ENCODE peak calls at places on chromosomes 1 and 21, in five cellular contexts. One of them, this sample, is unnamed.
A peak's percentile ranks its signal among the peaks of the same experiment; 100 is the strongest.

GRCh38 chr1:89464008-89464407 is 60.6 kb upstream of the LRRC8B start:
- DNase-seq in progenitor cell of endocrine pancreas: no peak
- DNase-seq in fibroblast of lung: no peak
- DNase-seq in cardiac fibroblast: no peak
- DNase-seq in osteocyte: no peak
- DNase-seq in this sample: no peak

GRCh38 chr1:223486366-223486765 is 93.2 kb downstream of the CCDC185 start:
- DNase-seq in cardiac fibroblast: no peak
- DNase-seq in osteocyte: no peak
- DNase-seq in fibroblast of lung: no peak
- DNase-seq in progenitor cell of endocrine pancreas: no peak
- DNase-seq in this sample: no peak

GRCh38 chr1:92797961-92798360 is 13.1 kb upstream of the EVI5 start:
- DNase-seq in osteocyte: no peak
- DNase-seq in fibroblast of lung: no peak
- DNase-seq in progenitor cell of endocrine pancreas: no peak
- DNase-seq in cardiac fibroblast: peak; percentile 39
- DNase-seq in this sample: no peak

GRCh38 chr21:16154961-16155360 is 425.2 kb downstream of the USP25 start:
- DNase-seq in fibroblast of lung: no peak
- DNase-seq in cardiac fibroblast: no peak
- DNase-seq in progenitor cell of endocrine pancreas: no peak
- DNase-seq in osteocyte: no peak
- DNase-seq in this sample: no peak

GRCh38 chr1:156641761-156642264 is at the start of gene BCAN:
- DNase-seq in progenitor cell of endocrine pancreas: peak; percentile 27
- DNase-seq in cardiac fibroblast: no peak
- DNase-seq in fibroblast of lung: peak; percentile 36
- DNase-seq in osteocyte: no peak
- DNase-seq in this sample: no peak

GRCh38 chr1:81179239-81179638 is 621.5 kb upstream of the ADGRL2 start:
- DNase-seq in fibroblast of lung: peak; percentile 98
- DNase-seq in progenitor cell of endocrine pancreas: no peak
- DNase-seq in osteocyte: no peak
- DNase-seq in cardiac fibroblast: peak; percentile 92
- DNase-seq in this sample: no peak

GRCh38 chr1:74266001-74266400 is 30.8 kb downstream of the TNNI3K start:
- DNase-seq in fibroblast of lung: no peak
- DNase-seq in cardiac fibroblast: no peak
- DNase-seq in osteocyte: no peak
- DNase-seq in progenitor cell of endocrine pancreas: no peak
- DNase-seq in this sample: no peak

GRCh38 chr21:41199123-41199522 is 31.2 kb downstream of the BACE2 start:
- DNase-seq in cardiac fibroblast: no peak
- DNase-seq in osteocyte: no peak
- DNase-seq in progenitor cell of endocrine pancreas: no peak
- DNase-seq in fibroblast of lung: no peak
- DNase-seq in this sample: no peak

GRCh38 chr1:94246692-94247145 is 9.3 kb upstream of the ARHGAP29 start:
- DNase-seq in cardiac fibroblast: peak; percentile 61
- DNase-seq in osteocyte: no peak
- DNase-seq in fibroblast of lung: no peak
- DNase-seq in progenitor cell of endocrine pancreas: no peak
- DNase-seq in this sample: no peak

GRCh38 chr1:9590945-9591668 is 2.4 kb downstream of the TMEM201 start:
- DNase-seq in osteocyte: no peak
- DNase-seq in progenitor cell of endocrine pancreas: no peak
- DNase-seq in cardiac fibroblast: no peak
- DNase-seq in fibroblast of lung: no peak
- DNase-seq in this sample: no peak

GRCh38 chr1:178119623-178120022 is 25.7 kb downstream of the RASAL2 start:
- DNase-seq in cardiac fibroblast: no peak
- DNase-seq in progenitor cell of endocrine pancreas: no peak
- DNase-seq in osteocyte: no peak
- DNase-seq in fibroblast of lung: no peak
- DNase-seq in this sample: peak; percentile 60

GRCh38 chr1:156668801-156669637 is 8.2 kb downstream of the NES start:
- DNase-seq in fibroblast of lung: no peak
- DNase-seq in osteocyte: no peak
- DNase-seq in cardiac fibroblast: no peak
- DNase-seq in progenitor cell of endocrine pancreas: no peak
- DNase-seq in this sample: no peak

GRCh38 chr1:205766038-205766437 is 9.2 kb downstream of the RAB29 start:
- DNase-seq in cardiac fibroblast: peak; percentile 46
- DNase-seq in progenitor cell of endocrine pancreas: no peak
- DNase-seq in osteocyte: no peak
- DNase-seq in fibroblast of lung: no peak
- DNase-seq in this sample: no peak

GRCh38 chr1:39892611-39893595 is 8.8 kb downstream of the MYCL start:
- DNase-seq in fibroblast of lung: peak; percentile 40
- DNase-seq in progenitor cell of endocrine pancreas: no peak
- DNase-seq in osteocyte: no peak
- DNase-seq in cardiac fibroblast: peak; percentile 77
- DNase-seq in this sample: no peak

GRCh38 chr1:222171005-222171404 is 376.9 kb downstream of the HHIPL2 start:
- DNase-seq in osteocyte: no peak
- DNase-seq in fibroblast of lung: peak; percentile 78
- DNase-seq in cardiac fibroblast: peak; percentile 72
- DNase-seq in progenitor cell of endocrine pancreas: no peak
- DNase-seq in this sample: no peak
- TF ChIP-seq CTCF in osteocyte: peak; percentile 50
- TF ChIP-seq CTCF in fibroblast of lung: peak; percentile 57
- TF ChIP-seq CTCF in cardiac fibroblast: peak; percentile 77
- TF ChIP-seq CTCF in progenitor cell of endocrine pancreas: peak; percentile 62
- TF ChIP-seq CTCF in this sample: peak; percentile 45

DNA sequence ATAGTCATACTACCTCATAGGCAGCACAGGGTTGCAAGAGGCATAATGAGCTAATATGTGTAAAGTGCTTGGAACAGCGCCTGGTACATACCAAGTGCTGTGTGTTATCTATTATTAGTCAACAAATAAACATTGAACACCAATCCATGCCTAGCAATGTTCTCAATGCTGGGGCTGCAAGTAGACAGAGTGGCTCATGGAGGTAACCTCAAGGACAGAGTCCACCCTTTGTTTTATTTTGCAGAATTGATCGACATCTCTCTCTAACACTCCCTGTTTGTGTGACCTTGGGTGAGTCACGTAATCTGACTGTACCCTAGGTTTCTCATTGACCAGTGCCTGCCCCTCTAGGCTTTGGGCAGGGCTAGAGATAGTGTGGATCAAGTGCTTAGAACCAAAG is 164.0 kb upstream of the KLHDC7A start:
- DNase-seq in progenitor cell of endocrine pancreas: no peak
- DNase-seq in fibroblast of lung: no peak
- DNase-seq in cardiac fibroblast: no peak
- DNase-seq in osteocyte: no peak
- DNase-seq in this sample: no peak
- TF ChIP-seq CTCF in progenitor cell of endocrine pancreas: no peak
- TF ChIP-seq CTCF in fibroblast of lung: no peak
- TF ChIP-seq CTCF in cardiac fibroblast: no peak
- TF ChIP-seq CTCF in osteocyte: no peak
- TF ChIP-seq CTCF in this sample: no peak

GRCh38 chr21:45969921-45970673 is 11.5 kb upstream of the COL6A1 start:
- DNase-seq in cardiac fibroblast: no peak
- DNase-seq in osteocyte: no peak
- DNase-seq in fibroblast of lung: no peak
- DNase-seq in progenitor cell of endocrine pancreas: no peak
- DNase-seq in this sample: peak; percentile 40

GRCh38 chr21:45972716-45973474 is 8.7 kb upstream of the COL6A1 start:
- DNase-seq in fibroblast of lung: peak; percentile 95
- DNase-seq in progenitor cell of endocrine pancreas: no peak
- DNase-seq in cardiac fibroblast: peak; percentile 93
- DNase-seq in osteocyte: no peak
- DNase-seq in this sample: no peak

GRCh38 chr21:45971487-45972352 is 9.8 kb upstream of the COL6A1 start:
- DNase-seq in progenitor cell of endocrine pancreas: no peak
- DNase-seq in osteocyte: no peak
- DNase-seq in cardiac fibroblast: peak; percentile 90
- DNase-seq in fibroblast of lung: peak; percentile 92
- DNase-seq in this sample: no peak

GRCh38 chr21:45972353-45972715 is 9.2 kb upstream of the COL6A1 start:
- DNase-seq in osteocyte: no peak
- DNase-seq in fibroblast of lung: peak; percentile 31
- DNase-seq in progenitor cell of endocrine pancreas: no peak
- DNase-seq in cardiac fibroblast: peak; percentile 41
- DNase-seq in this sample: peak; percentile 44

GRCh38 chr21:45970674-45971486 is 10.7 kb upstream of the COL6A1 start:
- DNase-seq in progenitor cell of endocrine pancreas: peak; percentile 68
- DNase-seq in fibroblast of lung: peak; percentile 58
- DNase-seq in osteocyte: no peak
- DNase-seq in cardiac fibroblast: peak; percentile 53
- DNase-seq in this sample: peak; percentile 41
- TF ChIP-seq CTCF in progenitor cell of endocrine pancreas: peak; percentile 91
- TF ChIP-seq CTCF in fibroblast of lung: peak; percentile 77
- TF ChIP-seq CTCF in osteocyte: peak; percentile 98
- TF ChIP-seq CTCF in cardiac fibroblast: peak; percentile 93
- TF ChIP-seq CTCF in this sample: peak; percentile 78

GRCh38 chr1:155135416-155136197 is at the start of gene SLC50A1:
- DNase-seq in fibroblast of lung: peak; percentile 90
- DNase-seq in progenitor cell of endocrine pancreas: peak; percentile 97
- DNase-seq in cardiac fibroblast: peak; percentile 92
- DNase-seq in osteocyte: peak; percentile 98
- DNase-seq in this sample: peak; percentile 95
- TF ChIP-seq CTCF in fibroblast of lung: no peak
- TF ChIP-seq CTCF in progenitor cell of endocrine pancreas: no peak
- TF ChIP-seq CTCF in cardiac fibroblast: no peak
- TF ChIP-seq CTCF in osteocyte: peak; percentile 17
- TF ChIP-seq CTCF in this sample: no peak

GRCh38 chr1:41931578-41931977 is 12.9 kb upstream of the HIVEP3 start:
- DNase-seq in fibroblast of lung: no peak
- DNase-seq in osteocyte: no peak
- DNase-seq in cardiac fibroblast: no peak
- DNase-seq in progenitor cell of endocrine pancreas: no peak
- DNase-seq in this sample: no peak

GRCh38 chr1:41935226-41935625 is 16.5 kb upstream of the HIVEP3 start:
- DNase-seq in cardiac fibroblast: peak; percentile 64
- DNase-seq in fibroblast of lung: peak; percentile 39
- DNase-seq in progenitor cell of endocrine pancreas: no peak
- DNase-seq in osteocyte: no peak
- DNase-seq in this sample: no peak

GRCh38 chr1:41939194-41939593 is 20.5 kb upstream of the HIVEP3 start:
- DNase-seq in progenitor cell of endocrine pancreas: no peak
- DNase-seq in osteocyte: no peak
- DNase-seq in cardiac fibroblast: no peak
- DNase-seq in fibroblast of lung: no peak
- DNase-seq in this sample: no peak

GRCh38 chr1:41933106-41933505 is 14.4 kb upstream of the HIVEP3 start:
- DNase-seq in osteocyte: no peak
- DNase-seq in fibroblast of lung: no peak
- DNase-seq in cardiac fibroblast: no peak
- DNase-seq in progenitor cell of endocrine pancreas: no peak
- DNase-seq in this sample: no peak

GRCh38 chr1:41936107-41936506 is 17.4 kb upstream of the HIVEP3 start:
- DNase-seq in cardiac fibroblast: peak; percentile 63
- DNase-seq in fibroblast of lung: peak; percentile 34
- DNase-seq in osteocyte: no peak
- DNase-seq in progenitor cell of endocrine pancreas: no peak
- DNase-seq in this sample: no peak
- TF ChIP-seq CTCF in cardiac fibroblast: no peak
- TF ChIP-seq CTCF in fibroblast of lung: no peak
- TF ChIP-seq CTCF in osteocyte: no peak
- TF ChIP-seq CTCF in progenitor cell of endocrine pancreas: no peak
- TF ChIP-seq CTCF in this sample: no peak

DNA sequence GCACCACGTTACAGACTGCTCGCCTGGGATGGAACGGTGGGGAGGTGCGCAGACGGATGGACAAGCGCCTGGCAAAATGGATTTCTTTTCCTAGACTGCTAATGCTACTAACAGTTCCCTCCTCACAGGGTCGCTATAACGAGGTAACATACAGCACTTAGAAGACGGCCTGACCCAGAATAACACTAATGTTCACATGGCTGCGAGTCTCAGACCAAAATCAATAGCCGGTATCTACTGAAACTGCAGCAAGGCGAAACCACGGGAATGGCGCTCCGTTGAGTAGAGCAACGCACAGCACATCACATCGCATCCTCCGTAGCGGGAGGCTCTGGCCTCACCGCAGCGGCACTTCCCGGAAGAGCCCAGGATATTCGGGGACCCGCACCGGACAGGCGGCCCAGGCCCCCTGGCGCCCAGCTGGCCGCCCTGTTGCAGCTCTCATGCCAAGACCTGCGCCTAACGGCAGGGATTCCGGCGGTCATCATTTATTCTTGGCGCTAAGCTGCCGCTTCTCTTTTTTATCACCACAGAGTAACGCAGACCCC is 46.6 kb downstream of the VPS26C start:
- DNase-seq in fibroblast of lung: peak; percentile 64
- DNase-seq in cardiac fibroblast: peak; percentile 55
- DNase-seq in progenitor cell of endocrine pancreas: no peak
- DNase-seq in osteocyte: no peak
- DNase-seq in this sample: no peak
- TF ChIP-seq CTCF in fibroblast of lung: peak; percentile 13
- TF ChIP-seq CTCF in cardiac fibroblast: peak; percentile 15
- TF ChIP-seq CTCF in progenitor cell of endocrine pancreas: no peak
- TF ChIP-seq CTCF in osteocyte: no peak
- TF ChIP-seq CTCF in this sample: no peak

This sample was measured in CD14-positive monocyte.